ENCODE peak calls at places on chromosomes 16 and 17, in six cellular contexts. B is NCI-H345, C is H54, W is fibroblast of gingiva, H is NCI-H2171, L is neural crest cell. E is an unnamed sample.

GRCh38 chr17:64780096-64781012 is 118.2 kb upstream of the SMURF2 start:
- DNase-seq in C (no peak), B (no peak), W (no peak), L (no peak), H (peak; percentile 57), E (peak; percentile 80)

GRCh38 chr16:67546091-67546501 is 16.2 kb upstream of the CTCF start:
- DNase-seq in L (no peak), B (no peak), C (no peak), W (no peak), H (no peak), E (no peak)

GRCh38 chr16:67653131-67654068 is 6.7 kb downstream of the ACD start:
- DNase-seq in B (no peak), W (no peak), C (no peak), L (no peak), H (no peak), E (no peak)

GRCh38 chr17:39777534-39778365 is 40.0 kb downstream of the GRB7 start:
- DNase-seq in H (no peak), C (no peak), B (no peak), L (no peak), W (no peak), E (no peak)

GRCh38 chr17:77343031-77343866 is 202.5 kb downstream of the SEC14L1 start:
- DNase-seq in W (no peak), L (no peak), H (no peak), C (no peak), B (no peak), E (no peak)

GRCh38 chr17:55089955-55090573 is 121.5 kb downstream of the STXBP4 start:
- DNase-seq in C (peak; percentile 2), B (no peak), L (no peak), W (peak; percentile 9), H (no peak), E (peak; percentile 8)

GRCh38 chr16:78594191-78594590 is 494.7 kb downstream of the WWOX start:
- DNase-seq in C (no peak), W (no peak), L (no peak), H (no peak), B (no peak), E (no peak)

GRCh38 chr17:73711184-73711583 is 66.9 kb upstream of the SDK2 start:
- DNase-seq in C (no peak), H (no peak), B (no peak), L (no peak), W (no peak), E (no peak)

GRCh38 chr17:19387921-19388521 is 1.0 kb upstream of the MFAP4 start:
- DNase-seq in H (peak; percentile 45), W (peak; percentile 77), B (no peak), C (no peak), L (no peak), E (no peak)

GRCh38 chr17:6555331-6556120 is 829 bp downstream of the PITPNM3 start:
- DNase-seq in L (no peak), H (no peak), C (peak; percentile 86), W (no peak), B (no peak), E (no peak)

GRCh38 chr16:47055136-47055885 is 81.8 kb upstream of the DNAJA2 start:
- DNase-seq in H (no peak), W (no peak), C (no peak), B (no peak), L (no peak), E (no peak)

GRCh38 chr17:9887521-9887920 is 17.6 kb downstream of the RCVRN start:
- DNase-seq in H (no peak), B (no peak), W (no peak), L (no peak), C (no peak), E (no peak)

GRCh38 chr16:11585460-11586374 is 1.0 kb downstream of the LITAF start:
- DNase-seq in C (no peak), H (no peak), L (no peak), B (no peak), W (peak; percentile 17), E (no peak)

GRCh38 chr16:10617662-10618420 is 37.4 kb upstream of the EMP2 start:
- DNase-seq in B (peak; percentile 45), L (no peak), H (no peak), W (no peak), C (no peak), E (no peak)

GRCh38 chr16:84518804-84519341 is 14.4 kb upstream of the MEAK7 start:
- DNase-seq in B (peak; percentile 51), L (no peak), C (no peak), W (no peak), H (peak; percentile 25), E (no peak)

GRCh38 chr17:39800540-39800939 is 62.8 kb downstream of the GRB7 start:
- DNase-seq in W (no peak), B (peak; percentile 76), L (no peak), H (no peak), C (no peak), E (no peak)

GRCh38 chr17:68248199-68248825 is 469 bp downstream of the AMZ2 start:
- DNase-seq in W (peak; percentile 87), L (no peak), C (no peak), H (peak; percentile 60), B (peak; percentile 74), E (no peak)

GRCh38 chr17:40345161-40346034 is 19.1 kb downstream of the GJD3 start:
- DNase-seq in C (peak; percentile 73), B (no peak), H (peak; percentile 53), W (peak; percentile 24), L (no peak), E (no peak)

GRCh38 chr17:5694507-5694906 is 110.2 kb upstream of the NLRP1 start:
- DNase-seq in W (no peak), H (no peak), L (no peak), B (peak; percentile 90), C (no peak), E (no peak)

GRCh38 chr17:29788045-29788444 is 142.0 kb downstream of the SSH2 start:
- DNase-seq in H (no peak), L (no peak), B (no peak), W (no peak), C (no peak), E (no peak)

E was measured in GM12891.